ENCODE peak calls at places on chromosomes 1 and 21, in four cellular contexts. One of them, this sample, is unnamed.

GRCh38 chr1:8815582-8816285 is 1.7 kb downstream of the RERE start:
- DNase-seq in HepG2: no peak
- DNase-seq in SK-N-SH: no peak
- DNase-seq in K562: peak
- DNase-seq in this sample: no peak

GRCh38 chr1:63322944-63323865 is 838 bp downstream of the FOXD3 start:
- DNase-seq in SK-N-SH: peak
- DNase-seq in HepG2: no peak
- DNase-seq in K562: peak
- DNase-seq in this sample: peak

GRCh38 chr1:203480525-203481084 is 5.0 kb downstream of the PRELP start:
- DNase-seq in K562: peak
- DNase-seq in SK-N-SH: peak
- DNase-seq in HepG2: no peak
- DNase-seq in this sample: peak

GRCh38 chr1:41740630-41741239 is 178.0 kb downstream of the HIVEP3 start:
- DNase-seq in SK-N-SH: no peak
- DNase-seq in HepG2: no peak
- DNase-seq in K562: no peak
- DNase-seq in this sample: no peak

GRCh38 chr1:18485227-18485626 is 4.5 kb downstream of the KLHDC7A start:
- DNase-seq in K562: no peak
- DNase-seq in SK-N-SH: no peak
- DNase-seq in HepG2: peak
- DNase-seq in this sample: no peak

GRCh38 chr1:30515746-30516504 is 207.5 kb downstream of the MATN1 start:
- DNase-seq in K562: no peak
- DNase-seq in SK-N-SH: no peak
- DNase-seq in HepG2: no peak
- DNase-seq in this sample: no peak

GRCh38 chr21:43600642-43601397 is 58.5 kb downstream of the HSF2BP start:
- DNase-seq in SK-N-SH: peak
- DNase-seq in HepG2: no peak
- DNase-seq in K562: no peak
- DNase-seq in this sample: no peak

GRCh38 chr1:119139393-119139792 is 1.1 kb downstream of the WARS2 start:
- DNase-seq in SK-N-SH: no peak
- DNase-seq in K562: peak
- DNase-seq in HepG2: no peak
- DNase-seq in this sample: no peak

GRCh38 chr1:151130837-151131586 is 15.4 kb downstream of the SEMA6C start:
- DNase-seq in SK-N-SH: peak
- DNase-seq in HepG2: no peak
- DNase-seq in K562: no peak
- DNase-seq in this sample: peak

GRCh38 chr1:42335809-42336518 is 929 bp upstream of the FOXJ3 start:
- DNase-seq in K562: no peak
- DNase-seq in HepG2: peak
- DNase-seq in SK-N-SH: no peak
- DNase-seq in this sample: no peak

GRCh38 chr1:167966050-167966449 is 29.2 kb upstream of the MPC2 start:
- DNase-seq in K562: no peak
- DNase-seq in SK-N-SH: no peak
- DNase-seq in HepG2: no peak
- DNase-seq in this sample: no peak

GRCh38 chr1:162113419-162113818 is 43.9 kb downstream of the NOS1AP start:
- DNase-seq in SK-N-SH: no peak
- DNase-seq in HepG2: no peak
- DNase-seq in K562: no peak
- DNase-seq in this sample: no peak

GRCh38 chr21:37677006-37677405 is 239.3 kb downstream of the KCNJ6 start:
- DNase-seq in HepG2: no peak
- DNase-seq in K562: no peak
- DNase-seq in SK-N-SH: no peak
- DNase-seq in this sample: no peak

GRCh38 chr1:109499661-109500536 is 6.0 kb downstream of the CYB561D1 start:
- DNase-seq in HepG2: peak
- DNase-seq in SK-N-SH: peak
- DNase-seq in K562: peak
- DNase-seq in this sample: peak

GRCh38 chr1:56824956-56825355 is 5.8 kb upstream of the FYB2 start:
- DNase-seq in HepG2: no peak
- DNase-seq in SK-N-SH: no peak
- DNase-seq in K562: no peak
- DNase-seq in this sample: no peak

GRCh38 chr1:171666114-171666769 is 13.8 kb upstream of the MYOC start:
- DNase-seq in HepG2: no peak
- DNase-seq in K562: no peak
- DNase-seq in SK-N-SH: no peak
- DNase-seq in this sample: no peak

GRCh38 chr1:54173681-54174080 is 20.9 kb upstream of the CDCP2 start:
- DNase-seq in HepG2: no peak
- DNase-seq in SK-N-SH: no peak
- DNase-seq in K562: no peak
- DNase-seq in this sample: no peak

GRCh38 chr1:20486457-20487235 is 636 bp upstream of the CAMK2N1 start:
- DNase-seq in SK-N-SH: peak
- DNase-seq in HepG2: peak
- DNase-seq in K562: peak
- DNase-seq in this sample: peak

GRCh38 chr1:20483098-20483832 is 2.7 kb downstream of the CAMK2N1 start:
- DNase-seq in SK-N-SH: no peak
- DNase-seq in K562: no peak
- DNase-seq in HepG2: peak
- DNase-seq in this sample: no peak

GRCh38 chr1:20485527-20486456 is at the start of gene CAMK2N1:
- DNase-seq in SK-N-SH: peak
- DNase-seq in K562: peak
- DNase-seq in HepG2: peak
- DNase-seq in this sample: peak

GRCh38 chr1:20483833-20484525 is 2.0 kb downstream of the CAMK2N1 start:
- DNase-seq in K562: no peak
- DNase-seq in HepG2: no peak
- DNase-seq in SK-N-SH: peak
- DNase-seq in this sample: peak

DNA sequence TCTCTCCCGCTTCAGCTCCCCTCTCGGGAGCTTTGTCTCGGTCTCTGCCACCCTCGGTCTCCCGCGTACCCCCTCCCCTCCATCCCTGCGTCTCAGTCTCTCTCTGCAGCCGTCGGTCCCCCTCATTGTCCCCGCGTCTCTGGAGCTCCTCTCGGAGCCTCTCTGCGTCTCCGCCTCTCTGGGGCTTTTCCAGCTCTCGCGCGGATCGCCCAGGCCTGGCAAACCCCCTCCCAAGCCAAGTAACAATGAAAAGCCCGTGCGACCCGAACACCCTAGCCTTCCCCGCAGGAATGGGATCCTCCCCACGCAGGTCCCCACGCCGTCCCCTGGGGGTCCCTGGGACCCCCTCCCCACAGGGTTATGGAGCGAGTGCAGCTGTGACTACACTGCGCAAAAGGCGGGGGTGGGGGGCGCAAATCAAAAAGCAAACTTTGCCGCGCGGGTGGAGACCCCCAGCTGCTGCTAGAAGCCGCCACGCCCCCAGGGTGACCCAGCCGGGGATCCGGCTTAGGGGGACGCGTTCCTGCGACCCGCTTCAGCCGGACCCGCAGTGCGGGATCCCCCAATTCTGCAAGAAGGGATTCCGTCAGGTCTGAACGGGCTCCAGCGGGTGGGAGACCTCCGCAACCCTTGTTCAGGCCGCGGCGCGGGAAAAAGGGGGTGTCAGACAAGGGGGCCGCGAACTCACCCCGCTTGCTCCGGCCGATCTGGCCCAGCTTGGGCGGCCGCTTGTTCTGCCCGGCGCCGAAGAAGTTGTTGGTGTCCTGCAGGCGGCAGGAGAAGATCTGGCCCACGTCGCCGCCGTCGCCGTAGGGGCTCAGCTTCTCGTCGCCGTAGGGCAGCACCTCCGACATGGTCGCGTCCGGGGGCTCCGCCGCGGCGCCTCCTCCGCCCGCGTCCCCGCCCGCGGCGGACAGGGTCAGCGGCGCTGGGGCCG is 1.2 kb downstream of the CAMK2N1 start:
- DNase-seq in HepG2: no peak
- DNase-seq in K562: no peak
- DNase-seq in SK-N-SH: peak
- DNase-seq in this sample: no peak
- TF ChIP-seq FOXJ3 in HepG2: no peak
- TF ChIP-seq FOXJ3 in K562: no peak
- TF ChIP-seq FOXJ3 in SK-N-SH: no peak
- TF ChIP-seq FOXJ3 in this sample: no peak

GRCh38 chr21:45595574-45596295 is 47.8 kb upstream of the PCBP3 start:
- DNase-seq in SK-N-SH: no peak
- DNase-seq in HepG2: no peak
- DNase-seq in K562: no peak
- DNase-seq in this sample: no peak

GRCh38 chr21:45598109-45598508 is 45.4 kb upstream of the PCBP3 start:
- DNase-seq in HepG2: no peak
- DNase-seq in SK-N-SH: no peak
- DNase-seq in K562: no peak
- DNase-seq in this sample: peak

GRCh38 chr21:45598666-45599065 is 44.9 kb upstream of the PCBP3 start:
- DNase-seq in SK-N-SH: no peak
- DNase-seq in HepG2: no peak
- DNase-seq in K562: no peak
- DNase-seq in this sample: peak

GRCh38 chr21:45594721-45595489 is 48.6 kb upstream of the PCBP3 start:
- DNase-seq in K562: no peak
- DNase-seq in HepG2: no peak
- DNase-seq in SK-N-SH: no peak
- DNase-seq in this sample: no peak

DNA sequence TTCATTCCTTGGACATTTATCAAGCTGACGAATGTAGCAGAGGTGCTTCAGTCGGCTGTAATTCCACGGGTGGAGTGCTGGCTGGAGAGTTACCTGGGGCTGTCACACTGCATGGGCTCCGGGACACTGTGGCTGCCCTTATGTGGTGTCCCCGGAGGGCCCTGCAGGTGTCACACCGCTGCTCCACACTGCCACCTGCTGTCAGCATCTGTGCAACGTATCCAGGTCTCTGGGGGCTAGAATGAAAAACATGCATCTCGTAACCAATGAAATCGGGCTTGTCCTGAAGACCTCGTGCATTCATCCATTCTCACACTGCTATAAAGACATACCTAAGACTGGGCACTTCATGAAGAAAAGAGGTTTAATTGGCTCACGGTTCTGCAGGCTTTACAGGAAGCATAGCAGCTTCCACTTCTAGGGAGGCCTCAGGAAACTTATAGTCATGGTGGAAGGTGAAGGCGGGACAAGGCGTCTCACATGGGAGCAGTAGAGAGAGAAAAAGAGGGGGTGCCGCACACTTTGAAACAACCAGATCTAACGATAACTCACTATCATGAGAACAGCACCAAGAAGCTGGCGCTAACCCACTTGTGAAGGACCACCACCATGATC is 46.7 kb upstream of the PCBP3 start:
- DNase-seq in HepG2: peak
- DNase-seq in SK-N-SH: peak
- DNase-seq in K562: peak
- DNase-seq in this sample: peak
- TF ChIP-seq FOXJ3 in HepG2: no peak
- TF ChIP-seq FOXJ3 in SK-N-SH: no peak
- TF ChIP-seq FOXJ3 in K562: no peak
- TF ChIP-seq FOXJ3 in this sample: no peak

GRCh38 chr1:87644500-87645245 is 316.0 kb downstream of the LMO4 start:
- DNase-seq in SK-N-SH: no peak
- DNase-seq in K562: no peak
- DNase-seq in HepG2: no peak
- DNase-seq in this sample: no peak
- TF ChIP-seq FOXJ3 in SK-N-SH: no peak
- TF ChIP-seq FOXJ3 in K562: no peak
- TF ChIP-seq FOXJ3 in HepG2: no peak
- TF ChIP-seq FOXJ3 in this sample: no peak

DNA sequence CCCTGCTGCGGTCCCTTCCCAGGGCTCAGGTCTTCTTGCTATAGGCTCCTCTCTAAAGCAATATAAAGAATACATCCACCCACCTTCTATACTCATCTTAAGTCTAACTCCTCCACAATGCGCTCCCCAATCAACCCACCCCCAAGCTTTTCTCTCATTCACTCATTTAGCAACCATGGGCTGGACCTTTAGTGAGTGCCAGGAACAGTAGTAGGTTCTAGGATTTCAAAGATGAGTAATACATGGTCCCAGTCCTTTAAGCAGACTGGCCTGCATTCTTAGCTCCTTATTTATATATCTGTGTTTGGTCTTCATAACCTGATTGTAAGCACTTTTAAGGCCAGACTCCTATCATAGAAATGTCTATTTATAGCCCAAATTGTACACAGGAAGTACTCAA is 5.9 kb downstream of the CAMK1G start:
- DNase-seq in HepG2: no peak
- DNase-seq in SK-N-SH: no peak
- DNase-seq in K562: no peak
- DNase-seq in this sample: no peak
- TF ChIP-seq FOXJ3 in HepG2: no peak
- TF ChIP-seq FOXJ3 in SK-N-SH: no peak
- TF ChIP-seq FOXJ3 in K562: no peak
- TF ChIP-seq FOXJ3 in this sample: no peak

DNA sequence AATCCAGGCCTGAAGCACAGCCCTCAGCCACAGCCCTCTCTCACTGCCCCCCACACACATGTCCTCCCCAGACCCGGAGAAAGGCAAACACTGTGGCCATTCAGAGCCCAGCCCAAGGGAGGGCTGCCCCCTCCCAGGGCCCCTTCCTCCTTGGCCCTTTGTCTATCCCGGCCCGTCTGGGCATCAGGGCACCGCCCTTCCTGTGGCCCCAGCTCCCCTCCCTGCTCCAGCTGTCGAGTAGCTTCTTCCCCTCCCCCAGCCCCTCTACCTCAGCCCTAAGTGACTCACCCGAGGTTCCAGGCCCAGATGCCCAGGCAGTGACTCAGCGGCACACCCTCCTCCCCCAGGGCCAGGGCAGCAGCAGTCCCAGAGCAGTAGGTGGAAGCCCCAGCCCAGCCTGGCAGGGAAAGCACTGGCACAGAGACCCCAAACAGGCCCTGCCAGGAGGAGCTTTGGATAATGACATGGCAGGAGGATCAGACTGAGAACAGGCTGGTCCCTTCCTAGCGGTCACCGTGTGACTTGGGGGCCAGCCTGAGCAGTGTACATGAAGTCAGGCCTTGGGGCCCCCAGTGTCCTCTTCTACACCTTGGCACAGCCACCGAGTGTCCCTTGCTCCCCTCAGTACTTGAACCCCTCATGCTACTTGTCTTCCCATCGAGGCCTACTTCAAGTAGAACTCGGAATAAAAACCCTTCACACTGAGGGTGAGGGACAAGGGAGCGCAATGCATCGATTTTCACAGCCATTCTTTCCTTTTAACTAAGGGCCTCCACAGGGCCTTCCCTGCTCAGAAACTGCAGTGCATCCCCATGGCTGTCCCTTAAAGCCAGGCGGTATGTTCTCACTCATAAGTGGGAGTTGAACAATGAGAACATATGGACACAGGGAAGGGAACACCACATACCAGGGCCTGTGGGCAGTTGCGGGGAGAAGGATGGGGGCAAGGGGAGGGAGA is 1.0 kb upstream of the S100A2 start:
- DNase-seq in SK-N-SH: peak
- DNase-seq in K562: peak
- DNase-seq in HepG2: peak
- DNase-seq in this sample: peak
- TF ChIP-seq FOXJ3 in SK-N-SH: no peak
- TF ChIP-seq FOXJ3 in K562: no peak
- TF ChIP-seq FOXJ3 in HepG2: no peak
- TF ChIP-seq FOXJ3 in this sample: no peak

This sample was measured in WTC11.